ENCODE peak calls at places on chromosomes 13 and 19, in eight cellular contexts. Q, Z, L, C, W, J, S and P are unnamed samples.

GRCh38 chr13:72255908-72256307 is 388.9 kb upstream of the DACH1 start:
- DNase-seq in Q (no peak), Z (no peak), L (no peak), C (peak), W (no peak), J (peak), S (no peak), P (no peak)

GRCh38 chr19:6772028-6772865 is at the start of gene VAV1:
- DNase-seq in Q (peak), Z (peak), L (peak), C (no peak), W (no peak), J (no peak), S (peak), P (peak)

GRCh38 chr13:44044544-44045178 is 165.0 kb downstream of the LACC1 start:
- DNase-seq in Q (no peak), Z (no peak), L (no peak), C (no peak), W (no peak), J (peak), S (no peak), P (no peak)

GRCh38 chr19:12668937-12669271 is 2.3 kb downstream of the WDR83 start:
- DNase-seq in Q (peak), Z (peak), L (peak), C (no peak), W (peak), J (peak), S (peak), P (peak)

GRCh38 chr19:8831373-8831772 is 731 bp downstream of the ZNF558 start:
- DNase-seq in Q (no peak), Z (no peak), L (no peak), C (no peak), W (no peak), J (no peak), S (no peak), P (no peak)

GRCh38 chr13:94416454-94417080 is 62.9 kb downstream of the DCT start:
- DNase-seq in Q (no peak), Z (no peak), L (no peak), C (peak), W (peak), J (peak), S (no peak), P (no peak)

GRCh38 chr13:95814494-95814893 is 137.6 kb downstream of the DNAJC3 start:
- DNase-seq in Q (no peak), Z (no peak), L (no peak), C (no peak), W (no peak), J (no peak), S (no peak), P (no peak)

GRCh38 chr13:95535243-95535642 is 17.3 kb upstream of the CLDN10 start:
- DNase-seq in Q (no peak), Z (no peak), L (no peak), C (no peak), W (peak), J (peak), S (no peak), P (no peak)

GRCh38 chr13:66225071-66225470 is 1005.1 kb downstream of the PCDH9 start:
- DNase-seq in Q (no peak), Z (no peak), L (no peak), C (no peak), W (no peak), J (no peak), S (no peak), P (no peak)

GRCh38 chr13:72504026-72504925 is 223.2 kb downstream of the MZT1 start:
- DNase-seq in Q (no peak), Z (no peak), L (no peak), C (no peak), W (no peak), J (no peak), S (no peak), P (no peak)

GRCh38 chr13:53242015-53242414 is 213.4 kb downstream of the OLFM4 start:
- DNase-seq in Q (no peak), Z (no peak), L (no peak), C (no peak), W (no peak), J (no peak), S (no peak), P (no peak)

GRCh38 chr13:40609972-40610726 is 56.3 kb downstream of the FOXO1 start:
- DNase-seq in Q (no peak), Z (no peak), L (no peak), C (no peak), W (no peak), J (no peak), S (no peak), P (no peak)

GRCh38 chr13:38979891-38980627 is 10.6 kb downstream of the STOML3 start:
- DNase-seq in Q (peak), Z (no peak), L (no peak), C (no peak), W (no peak), J (no peak), S (no peak), P (no peak)

GRCh38 chr19:48568345-48568886 is 16.4 kb downstream of the SULT2B1 start:
- DNase-seq in Q (peak), Z (no peak), L (no peak), C (no peak), W (peak), J (peak), S (no peak), P (no peak)

GRCh38 chr19:15291089-15291488 is 41.2 kb downstream of the BRD4 start:
- DNase-seq in Q (no peak), Z (no peak), L (no peak), C (no peak), W (peak), J (peak), S (no peak), P (no peak)

GRCh38 chr13:19117913-19118739 is 63.5 kb downstream of the TUBA3C start:
- DNase-seq in Q (no peak), Z (no peak), L (no peak), C (no peak), W (no peak), J (no peak), S (no peak), P (no peak)

GRCh38 chr13:59687028-59687427 is 476.7 kb downstream of the DIAPH3 start:
- DNase-seq in Q (no peak), Z (no peak), L (no peak), C (no peak), W (no peak), J (no peak), S (no peak), P (no peak)

GRCh38 chr13:72651196-72651595 is 76.2 kb downstream of the MZT1 start:
- DNase-seq in Q (no peak), Z (no peak), L (no peak), C (no peak), W (no peak), J (peak), S (no peak), P (no peak)

GRCh38 chr19:39759457-39760184 is 19.0 kb upstream of the LEUTX start:
- DNase-seq in Q (no peak), Z (no peak), L (no peak), C (no peak), W (no peak), J (no peak), S (no peak), P (no peak)

GRCh38 chr19:2607712-2608601 is 94.5 kb downstream of the GNG7 start:
- DNase-seq in Q (no peak), Z (no peak), L (peak), C (no peak), W (no peak), J (no peak), S (peak), P (peak)

GRCh38 chr13:113997845-113998751 is 24.2 kb upstream of the C13orf46 start:
- DNase-seq in Q (peak), Z (no peak), L (no peak), C (no peak), W (peak), J (peak), S (no peak), P (no peak)

GRCh38 chr19:38944981-38945506 is 14.3 kb downstream of the MRPS12 start:
- DNase-seq in Q (no peak), Z (no peak), L (no peak), C (no peak), W (no peak), J (peak), S (no peak), P (no peak)

GRCh38 chr13:27625839-27626238 is 4.1 kb downstream of the POLR1D start:
- DNase-seq in Q (no peak), Z (no peak), L (no peak), C (no peak), W (no peak), J (no peak), S (no peak), P (no peak)

GRCh38 chr19:6425732-6426686 is 1.4 kb upstream of the KHSRP start:
- DNase-seq in Q (no peak), Z (no peak), L (no peak), C (no peak), W (no peak), J (no peak), S (no peak), P (no peak)

GRCh38 chr13:59533561-59534337 is 630.0 kb downstream of the DIAPH3 start:
- DNase-seq in Q (no peak), Z (no peak), L (no peak), C (no peak), W (peak), J (peak), S (no peak), P (no peak)